ENCODE peak calls at places on chromosomes 3 and 15, in five cellular contexts. P is GM20000; O is NCI-H69; A is IMR-90; T is CD8-positive, alpha-beta T cell. Z is an unnamed sample.

GRCh38 chr3:100590114-100590839 is 19.1 kb upstream of the ADGRG7 start:
- DNase-seq in P (peak; percentile 69), O (peak; percentile 54), A (peak; percentile 76), T (peak; percentile 59), Z (peak; percentile 75)

GRCh38 chr15:87033056-87033455 is 953.4 kb downstream of the AGBL1 start:
- DNase-seq in P (no peak), O (no peak), A (no peak), T (no peak), Z (peak; percentile 37)

GRCh38 chr3:63576826-63577225 is 75.6 kb upstream of the SNTN start:
- DNase-seq in P (no peak), O (peak; percentile 95), A (no peak), T (no peak), Z (no peak)

GRCh38 chr3:100563228-100563627 is 46.2 kb upstream of the ADGRG7 start:
- DNase-seq in P (no peak), O (no peak), A (no peak), T (no peak), Z (no peak)

GRCh38 chr3:49707113-49707480 is 12.4 kb downstream of the AMIGO3 start:
- DNase-seq in P (no peak), O (peak; percentile 21), A (peak; percentile 63), T (no peak), Z (peak; percentile 64)

GRCh38 chr3:42653560-42654330 is at the start of gene ZBTB47:
- DNase-seq in P (peak; percentile 53), O (peak; percentile 72), A (no peak), T (no peak), Z (peak; percentile 53)

GRCh38 chr15:75573001-75573400 is 6.1 kb downstream of the PTPN9 start:
- DNase-seq in P (no peak), O (no peak), A (peak; percentile 49), T (no peak), Z (peak; percentile 74)

GRCh38 chr3:113295463-113295862 is 84.1 kb downstream of the BOC start:
- DNase-seq in P (no peak), O (no peak), A (no peak), T (no peak), Z (peak; percentile 13)

GRCh38 chr3:169173231-169173630 is 490.3 kb downstream of the MECOM start:
- DNase-seq in P (no peak), O (no peak), A (no peak), T (no peak), Z (no peak)

GRCh38 chr3:109195812-109196211 is 59.3 kb downstream of the C3orf85 start:
- DNase-seq in P (no peak), O (no peak), A (no peak), T (no peak), Z (peak; percentile 67)

GRCh38 chr15:55897560-55898336 is 95.7 kb downstream of the NEDD4 start:
- DNase-seq in P (peak; percentile 31), O (peak; percentile 73), A (peak; percentile 61), T (no peak), Z (peak; percentile 74)

GRCh38 chr15:50358805-50359204 is 3.8 kb upstream of the GABPB1 start:
- DNase-seq in P (peak; percentile 58), O (peak; percentile 47), A (peak; percentile 59), T (no peak), Z (peak; percentile 52)

GRCh38 chr15:40847225-40847961 is 3.5 kb downstream of the SPINT1 start:
- DNase-seq in P (peak; percentile 81), O (peak; percentile 95), A (peak; percentile 28), T (no peak), Z (peak; percentile 58)

GRCh38 chr3:161126495-161126894 is 21.3 kb upstream of the B3GALNT1 start:
- DNase-seq in P (no peak), O (no peak), A (no peak), T (no peak), Z (no peak)

GRCh38 chr3:115330406-115330805 is 183.3 kb upstream of the ZBTB20 start:
- DNase-seq in P (no peak), O (peak; percentile 51), A (peak; percentile 51), T (no peak), Z (peak; percentile 57)

GRCh38 chr15:98017150-98017964 is 56.9 kb downstream of the ARRDC4 start:
- DNase-seq in P (no peak), O (no peak), A (no peak), T (no peak), Z (no peak)

GRCh38 chr3:10551139-10551538 is 45.8 kb upstream of the ATP2B2 start:
- DNase-seq in P (no peak), O (no peak), A (no peak), T (peak; percentile 7), Z (no peak)

GRCh38 chr3:69201658-69202057 is 79.3 kb upstream of the LMOD3 start:
- DNase-seq in P (no peak), O (peak; percentile 61), A (no peak), T (no peak), Z (no peak)

Z was measured in EL.